ENCODE peak calls at places on chromosomes 16 and 17, in six cellular contexts. One of them, this sample, is unnamed.

GRCh38 chr17:73710095-73710592 is 65.9 kb upstream of the SDK2 start:
- DNase-seq in thoracic aorta: peak; percentile 14
- DNase-seq in CD4-positive, alpha-beta memory T cell: peak; percentile 56
- DNase-seq in fibroblast of lung: peak; percentile 49
- DNase-seq in HCT116: peak; percentile 67
- DNase-seq in stomach: peak; percentile 65
- DNase-seq in this sample: peak; percentile 63

GRCh38 chr17:39775075-39775474 is 37.3 kb downstream of the GRB7 start:
- DNase-seq in stomach: no peak
- DNase-seq in thoracic aorta: no peak
- DNase-seq in HCT116: no peak
- DNase-seq in fibroblast of lung: no peak
- DNase-seq in CD4-positive, alpha-beta memory T cell: no peak
- DNase-seq in this sample: no peak

GRCh38 chr16:65574311-65574966 is 452.6 kb upstream of the CDH11 start:
- DNase-seq in CD4-positive, alpha-beta memory T cell: no peak
- DNase-seq in fibroblast of lung: no peak
- DNase-seq in thoracic aorta: no peak
- DNase-seq in HCT116: no peak
- DNase-seq in stomach: no peak
- DNase-seq in this sample: no peak

GRCh38 chr16:8768701-8769100 is 28.7 kb downstream of the TMEM186 start:
- DNase-seq in fibroblast of lung: no peak
- DNase-seq in CD4-positive, alpha-beta memory T cell: no peak
- DNase-seq in stomach: no peak
- DNase-seq in thoracic aorta: no peak
- DNase-seq in HCT116: no peak
- DNase-seq in this sample: peak; percentile 71

GRCh38 chr17:49952912-49953497 is 16.0 kb upstream of the DLX4 start:
- DNase-seq in thoracic aorta: no peak
- DNase-seq in CD4-positive, alpha-beta memory T cell: no peak
- DNase-seq in HCT116: no peak
- DNase-seq in fibroblast of lung: no peak
- DNase-seq in stomach: no peak
- DNase-seq in this sample: no peak

GRCh38 chr16:35685085-35685484 is 2225.7 kb downstream of the TP53TG3F start:
- DNase-seq in stomach: no peak
- DNase-seq in CD4-positive, alpha-beta memory T cell: no peak
- DNase-seq in HCT116: no peak
- DNase-seq in fibroblast of lung: no peak
- DNase-seq in thoracic aorta: no peak
- DNase-seq in this sample: no peak

GRCh38 chr16:55868137-55868536 is 7.0 kb downstream of the CES5A start:
- DNase-seq in fibroblast of lung: no peak
- DNase-seq in CD4-positive, alpha-beta memory T cell: no peak
- DNase-seq in HCT116: no peak
- DNase-seq in thoracic aorta: no peak
- DNase-seq in stomach: no peak
- DNase-seq in this sample: no peak

GRCh38 chr16:81003610-81004460 is 2.9 kb downstream of the CMC2 start:
- DNase-seq in HCT116: no peak
- DNase-seq in fibroblast of lung: peak; percentile 22
- DNase-seq in stomach: no peak
- DNase-seq in CD4-positive, alpha-beta memory T cell: no peak
- DNase-seq in thoracic aorta: no peak
- DNase-seq in this sample: no peak

GRCh38 chr17:12665263-12666210 is at the start of gene MYOCD:
- DNase-seq in stomach: peak; percentile 27
- DNase-seq in CD4-positive, alpha-beta memory T cell: no peak
- DNase-seq in HCT116: no peak
- DNase-seq in fibroblast of lung: no peak
- DNase-seq in thoracic aorta: peak; percentile 8
- DNase-seq in this sample: peak; percentile 49

GRCh38 chr16:22313141-22313781 is 16.1 kb downstream of the POLR3E start:
- DNase-seq in CD4-positive, alpha-beta memory T cell: no peak
- DNase-seq in thoracic aorta: no peak
- DNase-seq in fibroblast of lung: no peak
- DNase-seq in stomach: peak; percentile 10
- DNase-seq in HCT116: no peak
- DNase-seq in this sample: no peak

GRCh38 chr17:28298449-28298848 is 20.6 kb upstream of the TMEM97 start:
- DNase-seq in HCT116: no peak
- DNase-seq in thoracic aorta: no peak
- DNase-seq in stomach: no peak
- DNase-seq in CD4-positive, alpha-beta memory T cell: no peak
- DNase-seq in fibroblast of lung: no peak
- DNase-seq in this sample: no peak

GRCh38 chr17:41544497-41544896 is 16.4 kb upstream of the KRT19 start:
- DNase-seq in fibroblast of lung: no peak
- DNase-seq in stomach: no peak
- DNase-seq in CD4-positive, alpha-beta memory T cell: no peak
- DNase-seq in HCT116: no peak
- DNase-seq in thoracic aorta: no peak
- DNase-seq in this sample: no peak

GRCh38 chr17:8022358-8023038 is 16.4 kb upstream of the ALOX15B start:
- DNase-seq in thoracic aorta: no peak
- DNase-seq in stomach: no peak
- DNase-seq in CD4-positive, alpha-beta memory T cell: no peak
- DNase-seq in fibroblast of lung: no peak
- DNase-seq in HCT116: no peak
- DNase-seq in this sample: peak; percentile 18

GRCh38 chr17:56185905-56186783 is 32.9 kb downstream of the ANKFN1 start:
- DNase-seq in stomach: no peak
- DNase-seq in CD4-positive, alpha-beta memory T cell: no peak
- DNase-seq in HCT116: no peak
- DNase-seq in fibroblast of lung: peak; percentile 63
- DNase-seq in thoracic aorta: no peak
- DNase-seq in this sample: no peak

GRCh38 chr16:66601471-66601870 is 3.0 kb upstream of the CMTM3 start:
- DNase-seq in fibroblast of lung: no peak
- DNase-seq in CD4-positive, alpha-beta memory T cell: no peak
- DNase-seq in HCT116: no peak
- DNase-seq in thoracic aorta: no peak
- DNase-seq in stomach: no peak
- DNase-seq in this sample: no peak

GRCh38 chr16:88282221-88283041 is 100.3 kb upstream of the ZNF469 start:
- DNase-seq in HCT116: no peak
- DNase-seq in stomach: no peak
- DNase-seq in CD4-positive, alpha-beta memory T cell: no peak
- DNase-seq in fibroblast of lung: peak; percentile 43
- DNase-seq in thoracic aorta: no peak
- DNase-seq in this sample: no peak

GRCh38 chr17:76673729-76674128 is 30.2 kb upstream of the ST6GALNAC1 start:
- DNase-seq in CD4-positive, alpha-beta memory T cell: no peak
- DNase-seq in fibroblast of lung: no peak
- DNase-seq in HCT116: no peak
- DNase-seq in thoracic aorta: no peak
- DNase-seq in stomach: no peak
- DNase-seq in this sample: no peak

GRCh38 chr17:81286491-81287145 is 8.5 kb downstream of the SLC38A10 start:
- DNase-seq in stomach: no peak
- DNase-seq in thoracic aorta: no peak
- DNase-seq in fibroblast of lung: no peak
- DNase-seq in HCT116: no peak
- DNase-seq in CD4-positive, alpha-beta memory T cell: no peak
- DNase-seq in this sample: no peak

GRCh38 chr17:8020776-8021564 is 17.9 kb upstream of the ALOX15B start:
- DNase-seq in thoracic aorta: no peak
- DNase-seq in HCT116: no peak
- DNase-seq in stomach: no peak
- DNase-seq in CD4-positive, alpha-beta memory T cell: no peak
- DNase-seq in fibroblast of lung: no peak
- DNase-seq in this sample: no peak

GRCh38 chr17:1627219-1627986 is 1.2 kb downstream of the SLC43A2 start:
- DNase-seq in CD4-positive, alpha-beta memory T cell: no peak
- DNase-seq in fibroblast of lung: no peak
- DNase-seq in thoracic aorta: no peak
- DNase-seq in HCT116: no peak
- DNase-seq in stomach: no peak
- DNase-seq in this sample: no peak

GRCh38 chr17:64326420-64327054 is 63.5 kb upstream of the TEX2 start:
- DNase-seq in stomach: peak; percentile 44
- DNase-seq in HCT116: no peak
- DNase-seq in CD4-positive, alpha-beta memory T cell: no peak
- DNase-seq in fibroblast of lung: peak; percentile 88
- DNase-seq in thoracic aorta: peak; percentile 33
- DNase-seq in this sample: no peak

GRCh38 chr17:75722542-75723095 is 1.4 kb downstream of the ITGB4 start:
- DNase-seq in HCT116: no peak
- DNase-seq in CD4-positive, alpha-beta memory T cell: no peak
- DNase-seq in thoracic aorta: no peak
- DNase-seq in fibroblast of lung: no peak
- DNase-seq in stomach: no peak
- DNase-seq in this sample: no peak

GRCh38 chr17:29133146-29133713 is 47.0 kb downstream of the MYO18A start:
- DNase-seq in stomach: no peak
- DNase-seq in fibroblast of lung: peak; percentile 83
- DNase-seq in HCT116: no peak
- DNase-seq in thoracic aorta: peak; percentile 64
- DNase-seq in CD4-positive, alpha-beta memory T cell: no peak
- DNase-seq in this sample: no peak

GRCh38 chr16:47470810-47471209 is 9.7 kb downstream of the PHKB start:
- DNase-seq in thoracic aorta: no peak
- DNase-seq in HCT116: no peak
- DNase-seq in fibroblast of lung: no peak
- DNase-seq in CD4-positive, alpha-beta memory T cell: no peak
- DNase-seq in stomach: no peak
- DNase-seq in this sample: no peak

GRCh38 chr17:71855000-71855399 is 265.8 kb upstream of the SOX9 start:
- DNase-seq in CD4-positive, alpha-beta memory T cell: no peak
- DNase-seq in thoracic aorta: no peak
- DNase-seq in fibroblast of lung: no peak
- DNase-seq in stomach: no peak
- DNase-seq in HCT116: no peak
- DNase-seq in this sample: no peak
- H3K9me3 ChIP-seq in CD4-positive, alpha-beta memory T cell: no peaks in the 10 kb centered on the region
- H3K9me3 ChIP-seq in thoracic aorta: no peaks in the 10 kb centered on the region
- H3K9me3 ChIP-seq in fibroblast of lung: no peaks in the 10 kb centered on the region
- H3K9me3 ChIP-seq in stomach: no peaks in the 10 kb centered on the region
- H3K9me3 ChIP-seq in HCT116: no peaks in the 10 kb centered on the region
- H3K9me3 ChIP-seq in this sample: no peaks in the 10 kb centered on the region

DNA sequence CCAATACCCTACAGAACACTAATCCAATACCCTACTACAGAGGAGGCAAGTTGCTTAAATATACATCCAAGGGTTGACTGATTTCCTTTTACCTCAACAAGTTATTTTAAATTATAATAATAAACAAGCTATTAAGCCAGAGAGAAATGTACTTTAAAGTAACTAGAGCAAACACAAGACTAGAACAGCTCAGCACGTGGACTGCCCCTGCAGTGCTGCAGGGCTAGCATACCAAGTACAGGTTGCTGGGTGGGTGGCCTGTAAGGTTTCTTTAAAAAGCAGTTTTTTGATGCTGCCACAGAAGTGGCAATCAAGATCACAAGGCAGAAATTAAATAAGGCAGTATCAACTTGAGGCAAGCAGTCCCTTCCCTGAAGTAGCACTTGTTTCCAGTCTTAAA is 63.5 kb downstream of the PARN start:
- DNase-seq in fibroblast of lung: no peak
- DNase-seq in thoracic aorta: no peak
- DNase-seq in HCT116: no peak
- DNase-seq in CD4-positive, alpha-beta memory T cell: no peak
- DNase-seq in stomach: no peak
- DNase-seq in this sample: no peak
- H3K4me1 ChIP-seq in fibroblast of lung: no peaks in the 10 kb centered on the region
- H3K4me1 ChIP-seq in thoracic aorta: no peaks in the 10 kb centered on the region
- H3K4me1 ChIP-seq in HCT116: no peaks in the 10 kb centered on the region
- H3K4me1 ChIP-seq in CD4-positive, alpha-beta memory T cell: no peaks in the 10 kb centered on the region
- H3K4me1 ChIP-seq in stomach: peaks cover 78% of the 10 kb centered on the region
- H3K4me1 ChIP-seq in this sample: peaks cover 6% of the 10 kb centered on the region

GRCh38 chr16:765488-765865 is 4.9 kb downstream of the MSLN start:
- DNase-seq in fibroblast of lung: no peak
- DNase-seq in HCT116: no peak
- DNase-seq in thoracic aorta: no peak
- DNase-seq in stomach: no peak
- DNase-seq in CD4-positive, alpha-beta memory T cell: no peak
- DNase-seq in this sample: no peak

GRCh38 chr16:765971-766819 is 5.7 kb downstream of the MSLN start:
- DNase-seq in thoracic aorta: no peak
- DNase-seq in CD4-positive, alpha-beta memory T cell: no peak
- DNase-seq in HCT116: no peak
- DNase-seq in fibroblast of lung: no peak
- DNase-seq in stomach: no peak
- DNase-seq in this sample: no peak

GRCh38 chr16:763386-763785 is 2.9 kb downstream of the MSLN start:
- DNase-seq in fibroblast of lung: no peak
- DNase-seq in thoracic aorta: no peak
- DNase-seq in stomach: no peak
- DNase-seq in HCT116: no peak
- DNase-seq in CD4-positive, alpha-beta memory T cell: no peak
- DNase-seq in this sample: no peak

GRCh38 chr16:763903-764750 is 3.6 kb downstream of the MSLN start:
- DNase-seq in HCT116: no peak
- DNase-seq in CD4-positive, alpha-beta memory T cell: no peak
- DNase-seq in thoracic aorta: no peak
- DNase-seq in fibroblast of lung: no peak
- DNase-seq in stomach: no peak
- DNase-seq in this sample: no peak

GRCh38 chr16:764848-765487 is 4.4 kb downstream of the MSLN start:
- DNase-seq in fibroblast of lung: no peak
- DNase-seq in thoracic aorta: no peak
- DNase-seq in stomach: no peak
- DNase-seq in HCT116: no peak
- DNase-seq in CD4-positive, alpha-beta memory T cell: no peak
- DNase-seq in this sample: no peak
- H3K9me3 ChIP-seq in fibroblast of lung: no peaks in the 10 kb centered on the region
- H3K9me3 ChIP-seq in thoracic aorta: no peaks in the 10 kb centered on the region
- H3K9me3 ChIP-seq in stomach: no peaks in the 10 kb centered on the region
- H3K9me3 ChIP-seq in HCT116: no peaks in the 10 kb centered on the region
- H3K9me3 ChIP-seq in CD4-positive, alpha-beta memory T cell: no peaks in the 10 kb centered on the region
- H3K9me3 ChIP-seq in this sample: no peaks in the 10 kb centered on the region

GRCh38 chr16:57828272-57829161 is 26.2 kb upstream of the KIFC3 start:
- DNase-seq in thoracic aorta: no peak
- DNase-seq in CD4-positive, alpha-beta memory T cell: no peak
- DNase-seq in fibroblast of lung: no peak
- DNase-seq in HCT116: no peak
- DNase-seq in stomach: no peak
- DNase-seq in this sample: no peak
- H3K4me1 ChIP-seq in thoracic aorta: peaks cover 32% of the 10 kb centered on the region
- H3K4me1 ChIP-seq in CD4-positive, alpha-beta memory T cell: no peaks in the 10 kb centered on the region
- H3K4me1 ChIP-seq in fibroblast of lung: peaks cover 2% of the 10 kb centered on the region
- H3K4me1 ChIP-seq in HCT116: peaks cover 11% of the 10 kb centered on the region
- H3K4me1 ChIP-seq in stomach: peaks cover 8% of the 10 kb centered on the region
- H3K4me1 ChIP-seq in this sample: peaks cover 9% of the 10 kb centered on the region

This sample was measured in NT2/D1.